ENCODE peak calls at places on chromosome 15, in five cellular contexts. One of them, this sample, is unnamed.

GRCh38 chr15:41567870-41568269 is 8.9 kb downstream of the TYRO3 start:
- DNase-seq in GM23338: peak
- DNase-seq in CD8-positive, alpha-beta T cell: no peak
- DNase-seq in tibial nerve: no peak
- DNase-seq in uterus: no peak
- DNase-seq in this sample: no peak

GRCh38 chr15:74794970-74795349 is 13.1 kb downstream of the CSK start:
- DNase-seq in GM23338: no peak
- DNase-seq in CD8-positive, alpha-beta T cell: no peak
- DNase-seq in tibial nerve: no peak
- DNase-seq in uterus: no peak
- DNase-seq in this sample: no peak

GRCh38 chr15:32682569-32682968 is 35.2 kb upstream of the GREM1 start:
- DNase-seq in GM23338: no peak
- DNase-seq in CD8-positive, alpha-beta T cell: no peak
- DNase-seq in tibial nerve: no peak
- DNase-seq in uterus: no peak
- DNase-seq in this sample: peak

GRCh38 chr15:40871749-40872617 is 2.1 kb downstream of the RHOV start:
- DNase-seq in GM23338: peak
- DNase-seq in CD8-positive, alpha-beta T cell: no peak
- DNase-seq in tibial nerve: no peak
- DNase-seq in uterus: no peak
- DNase-seq in this sample: no peak

GRCh38 chr15:81163961-81164800 is 30.1 kb downstream of the CFAP161 start:
- DNase-seq in GM23338: no peak
- DNase-seq in CD8-positive, alpha-beta T cell: no peak
- DNase-seq in tibial nerve: no peak
- DNase-seq in uterus: no peak
- DNase-seq in this sample: peak

GRCh38 chr15:49645937-49646336 is 25.1 kb downstream of the DTWD1 start:
- DNase-seq in GM23338: no peak
- DNase-seq in CD8-positive, alpha-beta T cell: no peak
- DNase-seq in tibial nerve: peak
- DNase-seq in uterus: peak
- DNase-seq in this sample: peak

GRCh38 chr15:55858661-55859060 is 115.7 kb upstream of the PRTG start:
- DNase-seq in GM23338: no peak
- DNase-seq in CD8-positive, alpha-beta T cell: no peak
- DNase-seq in tibial nerve: no peak
- DNase-seq in uterus: no peak
- DNase-seq in this sample: peak

GRCh38 chr15:85726446-85726845 is 68.3 kb downstream of the KLHL25 start:
- DNase-seq in GM23338: no peak
- DNase-seq in CD8-positive, alpha-beta T cell: no peak
- DNase-seq in tibial nerve: no peak
- DNase-seq in uterus: no peak
- DNase-seq in this sample: no peak

GRCh38 chr15:28082891-28083688 is 16.0 kb downstream of the OCA2 start:
- DNase-seq in GM23338: no peak
- DNase-seq in CD8-positive, alpha-beta T cell: no peak
- DNase-seq in tibial nerve: no peak
- DNase-seq in uterus: no peak
- DNase-seq in this sample: no peak

GRCh38 chr15:39920510-39921273 is 626 bp upstream of the GPR176 start:
- DNase-seq in GM23338: peak
- DNase-seq in CD8-positive, alpha-beta T cell: peak
- DNase-seq in tibial nerve: peak
- DNase-seq in uterus: peak
- DNase-seq in this sample: peak

GRCh38 chr15:91529534-91529933 is 324.0 kb upstream of the SLCO3A1 start:
- DNase-seq in GM23338: no peak
- DNase-seq in CD8-positive, alpha-beta T cell: no peak
- DNase-seq in tibial nerve: no peak
- DNase-seq in uterus: no peak
- DNase-seq in this sample: no peak

GRCh38 chr15:28943611-28944230 is 57.9 kb downstream of the APBA2 start:
- DNase-seq in GM23338: no peak
- DNase-seq in CD8-positive, alpha-beta T cell: no peak
- DNase-seq in tibial nerve: no peak
- DNase-seq in uterus: no peak
- DNase-seq in this sample: no peak

GRCh38 chr15:38688761-38689160 is 124.1 kb upstream of the RASGRP1 start:
- DNase-seq in GM23338: no peak
- DNase-seq in CD8-positive, alpha-beta T cell: peak
- DNase-seq in tibial nerve: no peak
- DNase-seq in uterus: no peak
- DNase-seq in this sample: no peak

GRCh38 chr15:53625260-53625659 is 134.2 kb downstream of the WDR72 start:
- DNase-seq in GM23338: peak
- DNase-seq in CD8-positive, alpha-beta T cell: no peak
- DNase-seq in tibial nerve: no peak
- DNase-seq in uterus: no peak
- DNase-seq in this sample: no peak

GRCh38 chr15:58201536-58201935 is 63.4 kb downstream of the AQP9 start:
- DNase-seq in GM23338: no peak
- DNase-seq in CD8-positive, alpha-beta T cell: no peak
- DNase-seq in tibial nerve: no peak
- DNase-seq in uterus: no peak
- DNase-seq in this sample: no peak

GRCh38 chr15:69760890-69761568 is 308.4 kb downstream of the RPLP1 start:
- DNase-seq in GM23338: no peak
- DNase-seq in CD8-positive, alpha-beta T cell: peak
- DNase-seq in tibial nerve: peak
- DNase-seq in uterus: peak
- DNase-seq in this sample: peak

GRCh38 chr15:65791335-65792129 is 561 bp downstream of the DENND4A start:
- DNase-seq in GM23338: peak
- DNase-seq in CD8-positive, alpha-beta T cell: peak
- DNase-seq in tibial nerve: peak
- DNase-seq in uterus: peak
- DNase-seq in this sample: peak

GRCh38 chr15:66287461-66288055 is 5.8 kb upstream of the DIS3L start:
- DNase-seq in GM23338: peak
- DNase-seq in CD8-positive, alpha-beta T cell: no peak
- DNase-seq in tibial nerve: no peak
- DNase-seq in uterus: no peak
- DNase-seq in this sample: no peak

GRCh38 chr15:54580643-54581042 is 602.4 kb downstream of the UNC13C start:
- DNase-seq in GM23338: no peak
- DNase-seq in CD8-positive, alpha-beta T cell: no peak
- DNase-seq in tibial nerve: no peak
- DNase-seq in uterus: no peak
- DNase-seq in this sample: no peak

GRCh38 chr15:42374810-42375209 is 15.5 kb downstream of the CAPN3 start:
- DNase-seq in GM23338: no peak
- DNase-seq in CD8-positive, alpha-beta T cell: no peak
- DNase-seq in tibial nerve: no peak
- DNase-seq in uterus: no peak
- DNase-seq in this sample: no peak

GRCh38 chr15:23055316-23055715 is 15.9 kb upstream of the TUBGCP5 start:
- DNase-seq in GM23338: no peak
- DNase-seq in CD8-positive, alpha-beta T cell: no peak
- DNase-seq in tibial nerve: no peak
- DNase-seq in uterus: no peak
- DNase-seq in this sample: no peak

GRCh38 chr15:83107841-83108181 is 366 bp downstream of the TM6SF1 start:
- DNase-seq in GM23338: no peak
- DNase-seq in CD8-positive, alpha-beta T cell: no peak
- DNase-seq in tibial nerve: no peak
- DNase-seq in uterus: no peak
- DNase-seq in this sample: no peak

GRCh38 chr15:28880680-28881079 is 5.1 kb upstream of the APBA2 start:
- DNase-seq in GM23338: no peak
- DNase-seq in CD8-positive, alpha-beta T cell: no peak
- DNase-seq in tibial nerve: no peak
- DNase-seq in uterus: no peak
- DNase-seq in this sample: no peak

GRCh38 chr15:75089781-75090734 is 66.7 kb downstream of the PPCDC start:
- DNase-seq in GM23338: no peak
- DNase-seq in CD8-positive, alpha-beta T cell: no peak
- DNase-seq in tibial nerve: no peak
- DNase-seq in uterus: no peak
- DNase-seq in this sample: peak

GRCh38 chr15:87368511-87368910 is 888.0 kb downstream of the NTRK3 start:
- DNase-seq in GM23338: no peak
- DNase-seq in CD8-positive, alpha-beta T cell: no peak
- DNase-seq in tibial nerve: no peak
- DNase-seq in uterus: no peak
- DNase-seq in this sample: no peak

GRCh38 chr15:87357608-87358007 is 898.9 kb downstream of the NTRK3 start:
- DNase-seq in GM23338: no peak
- DNase-seq in CD8-positive, alpha-beta T cell: no peak
- DNase-seq in tibial nerve: no peak
- DNase-seq in uterus: no peak
- DNase-seq in this sample: no peak

GRCh38 chr15:87365221-87365620 is 891.3 kb downstream of the NTRK3 start:
- DNase-seq in GM23338: no peak
- DNase-seq in CD8-positive, alpha-beta T cell: no peak
- DNase-seq in tibial nerve: no peak
- DNase-seq in uterus: no peak
- DNase-seq in this sample: peak

DNA sequence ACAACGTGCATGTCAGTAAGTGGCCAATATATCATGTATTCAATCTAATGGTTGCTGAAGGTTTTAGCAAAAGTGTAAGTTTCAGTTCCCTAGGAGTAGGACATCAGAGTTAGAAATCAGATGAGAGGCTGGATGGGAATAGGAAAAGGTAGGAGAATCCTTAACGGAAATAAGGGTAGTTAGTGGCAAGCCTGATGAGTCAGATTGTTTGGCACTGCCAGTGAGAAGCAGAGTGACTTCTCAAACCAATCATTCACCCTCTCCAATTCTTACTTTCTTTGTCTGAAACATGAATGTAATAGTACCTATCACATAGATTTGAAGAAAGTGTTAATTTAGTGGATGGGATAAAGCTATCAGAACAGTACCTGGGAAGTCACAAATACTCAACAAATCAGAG is 894.0 kb downstream of the NTRK3 start:
- DNase-seq in GM23338: no peak
- DNase-seq in CD8-positive, alpha-beta T cell: no peak
- DNase-seq in tibial nerve: no peak
- DNase-seq in uterus: no peak
- DNase-seq in this sample: no peak
- H3K27ac ChIP-seq in GM23338: no peak
- H3K27ac ChIP-seq in CD8-positive, alpha-beta T cell: no peak
- H3K27ac ChIP-seq in tibial nerve: no peak
- H3K27ac ChIP-seq in uterus: no peak
- H3K27ac ChIP-seq in this sample: no peak

DNA sequence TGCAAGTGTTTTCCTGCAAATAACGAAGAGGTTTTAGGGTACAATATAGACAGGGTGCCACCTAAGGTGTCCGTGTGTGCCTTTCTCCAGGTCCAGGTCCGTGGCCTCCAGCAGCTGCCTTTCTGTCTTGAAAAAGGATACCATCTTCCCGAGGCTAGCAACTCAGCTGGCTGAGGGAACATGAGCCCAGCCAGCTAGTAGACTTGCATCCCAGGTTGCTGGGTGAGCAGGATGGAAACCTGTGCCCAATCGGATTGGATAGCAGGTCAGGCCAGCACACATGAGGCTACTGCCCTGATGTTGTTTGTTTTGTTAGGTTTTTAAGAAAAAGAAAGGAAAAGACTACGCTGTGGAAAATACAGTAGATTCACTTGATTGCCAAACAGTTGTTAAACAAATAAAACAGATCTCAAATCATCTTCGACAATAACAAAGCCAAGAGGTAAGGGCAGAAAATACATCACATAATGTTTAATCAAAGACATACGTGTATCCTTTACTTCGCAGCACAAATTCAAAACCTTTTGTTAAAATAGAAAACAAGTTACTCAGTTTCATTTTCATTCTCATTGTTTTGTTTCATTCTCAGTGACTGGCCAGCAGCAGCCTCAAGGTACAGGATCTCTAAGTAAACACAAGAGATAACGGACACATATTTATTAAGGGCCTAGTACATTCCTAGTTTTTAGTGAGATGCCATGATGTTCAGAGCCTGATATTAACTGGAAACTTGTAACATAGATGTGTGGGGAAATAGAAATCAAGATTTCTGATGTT is 661.2 kb upstream of the NR2F2 start:
- DNase-seq in GM23338: peak
- DNase-seq in CD8-positive, alpha-beta T cell: no peak
- DNase-seq in tibial nerve: no peak
- DNase-seq in uterus: peak
- DNase-seq in this sample: no peak
- H3K27ac ChIP-seq in GM23338: no peak
- H3K27ac ChIP-seq in CD8-positive, alpha-beta T cell: no peak
- H3K27ac ChIP-seq in tibial nerve: peak
- H3K27ac ChIP-seq in uterus: peak
- H3K27ac ChIP-seq in this sample: peak

GRCh38 chr15:78370013-78370412 is 29.9 kb downstream of the CRABP1 start:
- DNase-seq in GM23338: no peak
- DNase-seq in CD8-positive, alpha-beta T cell: no peak
- DNase-seq in tibial nerve: no peak
- DNase-seq in uterus: no peak
- DNase-seq in this sample: no peak

GRCh38 chr15:78369161-78369560 is 29.0 kb downstream of the CRABP1 start:
- DNase-seq in GM23338: no peak
- DNase-seq in CD8-positive, alpha-beta T cell: no peak
- DNase-seq in tibial nerve: no peak
- DNase-seq in uterus: no peak
- DNase-seq in this sample: no peak

GRCh38 chr15:78372880-78373279 is 32.7 kb downstream of the CRABP1 start:
- DNase-seq in GM23338: peak
- DNase-seq in CD8-positive, alpha-beta T cell: no peak
- DNase-seq in tibial nerve: no peak
- DNase-seq in uterus: no peak
- DNase-seq in this sample: no peak

GRCh38 chr15:78374436-78375393 is 34.6 kb downstream of the CRABP1 start:
- DNase-seq in GM23338: no peak
- DNase-seq in CD8-positive, alpha-beta T cell: no peak
- DNase-seq in tibial nerve: no peak
- DNase-seq in uterus: no peak
- DNase-seq in this sample: no peak
- H3K27ac ChIP-seq in GM23338: no peak
- H3K27ac ChIP-seq in CD8-positive, alpha-beta T cell: no peak
- H3K27ac ChIP-seq in tibial nerve: no peak
- H3K27ac ChIP-seq in uterus: no peak
- H3K27ac ChIP-seq in this sample: no peak

GRCh38 chr15:57183041-57183440 is 193.3 kb upstream of the CGNL1 start:
- DNase-seq in GM23338: no peak
- DNase-seq in CD8-positive, alpha-beta T cell: no peak
- DNase-seq in tibial nerve: no peak
- DNase-seq in uterus: no peak
- DNase-seq in this sample: no peak

GRCh38 chr15:57184502-57184901 is 191.8 kb upstream of the CGNL1 start:
- DNase-seq in GM23338: no peak
- DNase-seq in CD8-positive, alpha-beta T cell: no peak
- DNase-seq in tibial nerve: no peak
- DNase-seq in uterus: no peak
- DNase-seq in this sample: no peak

GRCh38 chr15:57185507-57186074 is 190.7 kb upstream of the CGNL1 start:
- DNase-seq in GM23338: no peak
- DNase-seq in CD8-positive, alpha-beta T cell: no peak
- DNase-seq in tibial nerve: no peak
- DNase-seq in uterus: no peak
- DNase-seq in this sample: no peak

GRCh38 chr15:57183614-57184344 is 192.5 kb upstream of the CGNL1 start:
- DNase-seq in GM23338: no peak
- DNase-seq in CD8-positive, alpha-beta T cell: no peak
- DNase-seq in tibial nerve: no peak
- DNase-seq in uterus: no peak
- DNase-seq in this sample: no peak
- H3K27ac ChIP-seq in GM23338: no peak
- H3K27ac ChIP-seq in CD8-positive, alpha-beta T cell: no peak
- H3K27ac ChIP-seq in tibial nerve: no peak
- H3K27ac ChIP-seq in uterus: peak
- H3K27ac ChIP-seq in this sample: no peak